ENCODE peak calls at places on chromosomes 16 and 17, in ten cellular contexts. Y, B, U, K, D, G, H, M, J and R are unnamed samples.

GRCh38 chr17:33459078-33459940 is 166.2 kb upstream of the ASIC2 start:
- DNase-seq in Y (no peak), B (no peak), U (peak; percentile 51), K (no peak), D (no peak), G (no peak), H (no peak), M (no peak), J (no peak), R (no peak)

GRCh38 chr16:15599303-15600070 is 43.5 kb downstream of the MARF1 start:
- DNase-seq in Y (no peak), B (no peak), U (no peak), K (no peak), D (no peak), G (no peak), H (no peak), M (no peak), J (no peak), R (no peak)

GRCh38 chr17:17514993-17515920 is 19.1 kb upstream of the RASD1 start:
- DNase-seq in Y (peak; percentile 96), B (peak; percentile 15), U (no peak), K (no peak), D (no peak), G (no peak), H (no peak), M (no peak), J (no peak), R (peak; percentile 49)

GRCh38 chr17:55458977-55459376 is 37.3 kb upstream of the MMD start:
- DNase-seq in Y (peak; percentile 84), B (no peak), U (peak; percentile 30), K (no peak), D (peak; percentile 32), G (no peak), H (peak; percentile 72), M (peak; percentile 78), J (peak; percentile 52), R (no peak)

GRCh38 chr16:75629132-75629531 is 6.1 kb upstream of the ADAT1 start:
- DNase-seq in Y (no peak), B (no peak), U (no peak), K (no peak), D (no peak), G (no peak), H (no peak), M (no peak), J (no peak), R (no peak)

GRCh38 chr16:30510392-30510938 is 15.9 kb downstream of the ZNF768 start:
- DNase-seq in Y (no peak), B (no peak), U (no peak), K (no peak), D (no peak), G (no peak), H (no peak), M (no peak), J (no peak), R (no peak)

GRCh38 chr16:75244844-75245758 is 6.3 kb downstream of the BCAR1 start:
- DNase-seq in Y (peak; percentile 87), B (peak; percentile 89), U (peak; percentile 99), K (no peak), D (peak; percentile 93), G (peak; percentile 92), H (no peak), M (no peak), J (peak; percentile 83), R (peak; percentile 87)

GRCh38 chr16:87236516-87237115 is 80.6 kb downstream of the C16orf95 start:
- DNase-seq in Y (no peak), B (no peak), U (no peak), K (no peak), D (no peak), G (no peak), H (no peak), M (no peak), J (no peak), R (no peak)

GRCh38 chr17:21278304-21279197 is 6.0 kb upstream of the MAP2K3 start:
- DNase-seq in Y (no peak), B (no peak), U (no peak), K (peak; percentile 66), D (peak; percentile 33), G (no peak), H (peak; percentile 51), M (peak; percentile 54), J (no peak), R (no peak)

GRCh38 chr16:1745181-1745899 is 26.0 kb downstream of the NME3 start:
- DNase-seq in Y (peak; percentile 10), B (no peak), U (no peak), K (no peak), D (peak; percentile 72), G (no peak), H (no peak), M (no peak), J (peak; percentile 22), R (peak; percentile 36)

GRCh38 chr17:62801553-62801952 is 6.6 kb downstream of the MARCHF10 start:
- DNase-seq in Y (no peak), B (no peak), U (no peak), K (no peak), D (no peak), G (no peak), H (no peak), M (no peak), J (no peak), R (no peak)

GRCh38 chr17:1280652-1281051 is 1.2 kb downstream of the TRARG1 start:
- DNase-seq in Y (no peak), B (no peak), U (no peak), K (no peak), D (no peak), G (no peak), H (no peak), M (no peak), J (no peak), R (no peak)

GRCh38 chr16:85697441-85697840 is 8.7 kb upstream of the GINS2 start:
- DNase-seq in Y (no peak), B (no peak), U (no peak), K (no peak), D (no peak), G (no peak), H (no peak), M (no peak), J (no peak), R (no peak)

GRCh38 chr17:48954300-48954755 is 9.7 kb upstream of the SNF8 start:
- DNase-seq in Y (no peak), B (no peak), U (peak; percentile 34), K (no peak), D (peak; percentile 48), G (no peak), H (peak; percentile 22), M (no peak), J (peak; percentile 24), R (peak; percentile 20)